ENCODE peak calls at places on chromosomes 16 and 17, in nine cellular contexts. A, G, L, U, W, E, H, P and X are unnamed samples.

GRCh38 chr17:61364463-61364846 is 35.2 kb upstream of the TBX2 start:
- DNase-seq in A (no peak), L (no peak), U (no peak), P (no peak), E (no peak), G (no peak), H (no peak), W (no peak), X (no peak)

GRCh38 chr17:33142703-33143299 is 150.3 kb downstream of the ASIC2 start:
- DNase-seq in L (no peak), E (no peak), A (peak), H (no peak), G (no peak), W (peak), U (peak), P (peak), X (peak)

GRCh38 chr17:67027031-67027628 is 17.2 kb upstream of the CACNG1 start:
- DNase-seq in W (no peak), L (no peak), U (no peak), H (no peak), A (no peak), G (no peak), P (no peak), E (no peak), X (peak)

GRCh38 chr17:28563475-28563874 is 7.8 kb downstream of the PIGS start:
- DNase-seq in E (no peak), H (no peak), U (peak), G (no peak), L (no peak), W (no peak), A (peak), P (no peak), X (peak)

GRCh38 chr16:84643180-84643583 is 5.1 kb upstream of the KLHL36 start:
- DNase-seq in H (peak), G (peak), U (peak), E (no peak), W (peak), A (peak), L (no peak), P (no peak), X (peak)

GRCh38 chr16:77610496-77610895 is 111.8 kb upstream of the NUDT7 start:
- DNase-seq in H (no peak), A (no peak), W (no peak), U (no peak), P (no peak), G (no peak), E (no peak), L (no peak), X (peak)

GRCh38 chr16:87945351-87946042 is 5.7 kb upstream of the BANP start:
- DNase-seq in A (no peak), W (no peak), P (peak), G (peak), U (no peak), L (no peak), H (no peak), E (no peak), X (peak)

GRCh38 chr17:40168262-40168832 is 8.9 kb upstream of the RAPGEFL1 start:
- DNase-seq in G (peak), U (peak), A (peak), L (no peak), P (no peak), E (peak), H (peak), W (peak), X (peak)

GRCh38 chr17:64054304-64054703 is 33.9 kb upstream of the ICAM2 start:
- DNase-seq in P (no peak), U (no peak), G (no peak), W (no peak), H (no peak), A (no peak), E (no peak), L (no peak), X (no peak)

GRCh38 chr16:7303677-7304200 is 28.9 kb upstream of the RBFOX1 start:
- DNase-seq in U (no peak), L (no peak), E (no peak), W (no peak), P (no peak), H (no peak), G (no peak), A (no peak), X (no peak)

GRCh38 chr16:21100447-21100846 is 50.2 kb downstream of the DNAH3 start:
- DNase-seq in U (peak), W (no peak), G (no peak), A (peak), P (no peak), L (no peak), H (peak), E (no peak), X (peak)